ENCODE peak calls at places on chromosomes 6 and 20, in eight cellular contexts. One of them, this sample, is unnamed.

GRCh38 chr20:20210327-20210726 is 157.6 kb upstream of the INSM1 start:
- DNase-seq in cardiac fibroblast: no peak
- DNase-seq in ovary: no peak
- DNase-seq in NCI-H1092 treated with DMSO at 0.1 percent for 48 hours: no peak
- DNase-seq in H54: no peak
- DNase-seq in iris pigment epithelial cell: no peak
- DNase-seq in left colon: no peak
- DNase-seq in lower leg skin: peak
- DNase-seq in this sample: no peak

GRCh38 chr20:57801581-57801980 is 91.8 kb upstream of the PMEPA1 start:
- DNase-seq in cardiac fibroblast: no peak
- DNase-seq in H54: no peak
- DNase-seq in ovary: no peak
- DNase-seq in left colon: no peak
- DNase-seq in iris pigment epithelial cell: no peak
- DNase-seq in NCI-H1092 treated with DMSO at 0.1 percent for 48 hours: no peak
- DNase-seq in lower leg skin: no peak
- DNase-seq in this sample: no peak

GRCh38 chr20:49395183-49395582 is 87.3 kb downstream of the KCNB1 start:
- DNase-seq in NCI-H1092 treated with DMSO at 0.1 percent for 48 hours: no peak
- DNase-seq in H54: no peak
- DNase-seq in cardiac fibroblast: no peak
- DNase-seq in left colon: peak
- DNase-seq in ovary: no peak
- DNase-seq in iris pigment epithelial cell: no peak
- DNase-seq in lower leg skin: peak
- DNase-seq in this sample: peak

GRCh38 chr20:9019833-9020232 is 49.1 kb upstream of the PLCB4 start:
- DNase-seq in cardiac fibroblast: no peak
- DNase-seq in lower leg skin: no peak
- DNase-seq in H54: no peak
- DNase-seq in NCI-H1092 treated with DMSO at 0.1 percent for 48 hours: no peak
- DNase-seq in left colon: no peak
- DNase-seq in iris pigment epithelial cell: no peak
- DNase-seq in ovary: no peak
- DNase-seq in this sample: no peak

GRCh38 chr20:49614338-49615050 is 46.6 kb upstream of the PTGIS start:
- DNase-seq in lower leg skin: no peak
- DNase-seq in NCI-H1092 treated with DMSO at 0.1 percent for 48 hours: no peak
- DNase-seq in cardiac fibroblast: no peak
- DNase-seq in ovary: no peak
- DNase-seq in H54: no peak
- DNase-seq in left colon: no peak
- DNase-seq in iris pigment epithelial cell: no peak
- DNase-seq in this sample: no peak

GRCh38 chr6:132491303-132491702 is 21.6 kb downstream of the STX7 start:
- DNase-seq in NCI-H1092 treated with DMSO at 0.1 percent for 48 hours: no peak
- DNase-seq in cardiac fibroblast: peak
- DNase-seq in left colon: no peak
- DNase-seq in H54: no peak
- DNase-seq in iris pigment epithelial cell: peak
- DNase-seq in lower leg skin: no peak
- DNase-seq in ovary: no peak
- DNase-seq in this sample: peak

GRCh38 chr6:153172815-153173214 is 41.7 kb upstream of the RGS17 start:
- DNase-seq in iris pigment epithelial cell: no peak
- DNase-seq in NCI-H1092 treated with DMSO at 0.1 percent for 48 hours: peak
- DNase-seq in H54: no peak
- DNase-seq in cardiac fibroblast: no peak
- DNase-seq in ovary: no peak
- DNase-seq in left colon: no peak
- DNase-seq in lower leg skin: no peak
- DNase-seq in this sample: no peak

GRCh38 chr6:56246544-56246940 is 838 bp downstream of the COL21A1 start:
- DNase-seq in ovary: no peak
- DNase-seq in lower leg skin: no peak
- DNase-seq in NCI-H1092 treated with DMSO at 0.1 percent for 48 hours: no peak
- DNase-seq in H54: no peak
- DNase-seq in iris pigment epithelial cell: no peak
- DNase-seq in cardiac fibroblast: no peak
- DNase-seq in left colon: no peak
- DNase-seq in this sample: no peak

GRCh38 chr6:118902731-118903130 is 8.8 kb downstream of the ASF1A start:
- DNase-seq in ovary: no peak
- DNase-seq in cardiac fibroblast: peak
- DNase-seq in iris pigment epithelial cell: peak
- DNase-seq in left colon: no peak
- DNase-seq in NCI-H1092 treated with DMSO at 0.1 percent for 48 hours: no peak
- DNase-seq in H54: no peak
- DNase-seq in lower leg skin: no peak
- DNase-seq in this sample: no peak

GRCh38 chr20:46544576-46544975 is 5.9 kb downstream of the OCSTAMP start:
- DNase-seq in H54: no peak
- DNase-seq in left colon: no peak
- DNase-seq in ovary: no peak
- DNase-seq in cardiac fibroblast: peak
- DNase-seq in iris pigment epithelial cell: peak
- DNase-seq in lower leg skin: no peak
- DNase-seq in NCI-H1092 treated with DMSO at 0.1 percent for 48 hours: no peak
- DNase-seq in this sample: no peak

GRCh38 chr6:137313928-137314855 is 95.0 kb upstream of the IFNGR1 start:
- DNase-seq in H54: peak
- DNase-seq in lower leg skin: peak
- DNase-seq in ovary: peak
- DNase-seq in NCI-H1092 treated with DMSO at 0.1 percent for 48 hours: peak
- DNase-seq in iris pigment epithelial cell: peak
- DNase-seq in cardiac fibroblast: peak
- DNase-seq in left colon: peak
- DNase-seq in this sample: peak

GRCh38 chr6:106886922-106887797 is 87.4 kb downstream of the CD24 start:
- DNase-seq in cardiac fibroblast: no peak
- DNase-seq in left colon: no peak
- DNase-seq in NCI-H1092 treated with DMSO at 0.1 percent for 48 hours: peak
- DNase-seq in iris pigment epithelial cell: no peak
- DNase-seq in lower leg skin: no peak
- DNase-seq in ovary: no peak
- DNase-seq in H54: no peak
- DNase-seq in this sample: no peak

GRCh38 chr6:135087403-135087802 is 32.8 kb upstream of the HBS1L start:
- DNase-seq in lower leg skin: no peak
- DNase-seq in iris pigment epithelial cell: no peak
- DNase-seq in cardiac fibroblast: no peak
- DNase-seq in ovary: no peak
- DNase-seq in left colon: no peak
- DNase-seq in NCI-H1092 treated with DMSO at 0.1 percent for 48 hours: no peak
- DNase-seq in H54: no peak
- DNase-seq in this sample: no peak

GRCh38 chr6:151239603-151240035 is at the start of gene AKAP12:
- DNase-seq in H54: no peak
- DNase-seq in iris pigment epithelial cell: peak
- DNase-seq in NCI-H1092 treated with DMSO at 0.1 percent for 48 hours: no peak
- DNase-seq in left colon: peak
- DNase-seq in lower leg skin: peak
- DNase-seq in ovary: peak
- DNase-seq in cardiac fibroblast: peak
- DNase-seq in this sample: peak

GRCh38 chr6:40164345-40164755 is 230.1 kb upstream of the MOCS1 start:
- DNase-seq in H54: peak
- DNase-seq in lower leg skin: no peak
- DNase-seq in iris pigment epithelial cell: no peak
- DNase-seq in cardiac fibroblast: no peak
- DNase-seq in NCI-H1092 treated with DMSO at 0.1 percent for 48 hours: no peak
- DNase-seq in ovary: no peak
- DNase-seq in left colon: no peak
- DNase-seq in this sample: no peak

GRCh38 chr20:53032021-53033001 is 60.2 kb downstream of the TSHZ2 start:
- DNase-seq in iris pigment epithelial cell: peak
- DNase-seq in H54: no peak
- DNase-seq in ovary: no peak
- DNase-seq in NCI-H1092 treated with DMSO at 0.1 percent for 48 hours: no peak
- DNase-seq in lower leg skin: no peak
- DNase-seq in cardiac fibroblast: peak
- DNase-seq in left colon: no peak
- DNase-seq in this sample: no peak

GRCh38 chr6:117306227-117306784 is 40.9 kb downstream of the VGLL2 start:
- DNase-seq in iris pigment epithelial cell: no peak
- DNase-seq in ovary: no peak
- DNase-seq in left colon: peak
- DNase-seq in NCI-H1092 treated with DMSO at 0.1 percent for 48 hours: no peak
- DNase-seq in H54: no peak
- DNase-seq in cardiac fibroblast: no peak
- DNase-seq in lower leg skin: no peak
- DNase-seq in this sample: no peak

GRCh38 chr6:137107767-137108105 is 63.0 kb upstream of the IL20RA start:
- DNase-seq in NCI-H1092 treated with DMSO at 0.1 percent for 48 hours: no peak
- DNase-seq in lower leg skin: no peak
- DNase-seq in iris pigment epithelial cell: no peak
- DNase-seq in ovary: no peak
- DNase-seq in cardiac fibroblast: no peak
- DNase-seq in H54: no peak
- DNase-seq in left colon: no peak
- DNase-seq in this sample: no peak

GRCh38 chr6:8183266-8183665 is 80.9 kb upstream of the EEF1E1 start:
- DNase-seq in NCI-H1092 treated with DMSO at 0.1 percent for 48 hours: no peak
- DNase-seq in H54: no peak
- DNase-seq in ovary: no peak
- DNase-seq in left colon: no peak
- DNase-seq in cardiac fibroblast: no peak
- DNase-seq in lower leg skin: no peak
- DNase-seq in iris pigment epithelial cell: no peak
- DNase-seq in this sample: no peak

GRCh38 chr20:16530201-16530681 is 43.0 kb downstream of the KIF16B start:
- DNase-seq in iris pigment epithelial cell: peak
- DNase-seq in left colon: peak
- DNase-seq in ovary: no peak
- DNase-seq in H54: peak
- DNase-seq in NCI-H1092 treated with DMSO at 0.1 percent for 48 hours: no peak
- DNase-seq in cardiac fibroblast: no peak
- DNase-seq in lower leg skin: no peak
- DNase-seq in this sample: peak

GRCh38 chr6:33073431-33073871 is at the start of gene HLA-DPA1:
- DNase-seq in iris pigment epithelial cell: peak
- DNase-seq in cardiac fibroblast: peak
- DNase-seq in NCI-H1092 treated with DMSO at 0.1 percent for 48 hours: no peak
- DNase-seq in left colon: peak
- DNase-seq in ovary: no peak
- DNase-seq in lower leg skin: no peak
- DNase-seq in H54: peak
- DNase-seq in this sample: peak

GRCh38 chr6:150557043-150557599 is 42.6 kb upstream of the PLEKHG1 start:
- DNase-seq in left colon: no peak
- DNase-seq in lower leg skin: no peak
- DNase-seq in H54: no peak
- DNase-seq in ovary: no peak
- DNase-seq in NCI-H1092 treated with DMSO at 0.1 percent for 48 hours: no peak
- DNase-seq in cardiac fibroblast: no peak
- DNase-seq in iris pigment epithelial cell: no peak
- DNase-seq in this sample: no peak

GRCh38 chr6:100216760-100217159 is 222.7 kb upstream of the MCHR2 start:
- DNase-seq in H54: no peak
- DNase-seq in iris pigment epithelial cell: no peak
- DNase-seq in cardiac fibroblast: no peak
- DNase-seq in left colon: no peak
- DNase-seq in ovary: no peak
- DNase-seq in NCI-H1092 treated with DMSO at 0.1 percent for 48 hours: no peak
- DNase-seq in lower leg skin: no peak
- DNase-seq in this sample: no peak

GRCh38 chr20:51860015-51860882 is 57.9 kb upstream of the SALL4 start:
- DNase-seq in ovary: no peak
- DNase-seq in lower leg skin: no peak
- DNase-seq in H54: no peak
- DNase-seq in NCI-H1092 treated with DMSO at 0.1 percent for 48 hours: no peak
- DNase-seq in iris pigment epithelial cell: peak
- DNase-seq in cardiac fibroblast: no peak
- DNase-seq in left colon: peak
- DNase-seq in this sample: peak

GRCh38 chr6:109441069-109441816 is 719 bp downstream of the SMPD2 start:
- DNase-seq in cardiac fibroblast: peak
- DNase-seq in iris pigment epithelial cell: peak
- DNase-seq in left colon: peak
- DNase-seq in lower leg skin: no peak
- DNase-seq in NCI-H1092 treated with DMSO at 0.1 percent for 48 hours: peak
- DNase-seq in H54: no peak
- DNase-seq in ovary: peak
- DNase-seq in this sample: peak

GRCh38 chr6:84897874-84898635 is 133.7 kb upstream of the TBX18 start:
- DNase-seq in H54: peak
- DNase-seq in iris pigment epithelial cell: peak
- DNase-seq in left colon: no peak
- DNase-seq in NCI-H1092 treated with DMSO at 0.1 percent for 48 hours: no peak
- DNase-seq in lower leg skin: no peak
- DNase-seq in ovary: no peak
- DNase-seq in cardiac fibroblast: peak
- DNase-seq in this sample: no peak

GRCh38 chr20:9689041-9689440 is 149.8 kb downstream of the PAK5 start:
- DNase-seq in NCI-H1092 treated with DMSO at 0.1 percent for 48 hours: no peak
- DNase-seq in ovary: no peak
- DNase-seq in lower leg skin: no peak
- DNase-seq in iris pigment epithelial cell: no peak
- DNase-seq in cardiac fibroblast: no peak
- DNase-seq in left colon: no peak
- DNase-seq in H54: no peak
- DNase-seq in this sample: no peak

This sample was measured in AG08396.